ENCODE peak calls at places on chromosomes 16 and 17, in five cellular contexts. Q is HCT116, E is K562, C is HepG2, V is GM12878. G is an unnamed sample.

GRCh38 chr16:87764600-87765472 is 950 bp downstream of the KLHDC4 start:
- DNase-seq in Q (no peak), E (peak), C (no peak), V (no peak), G (peak)

GRCh38 chr16:77780378-77780837 is 8.0 kb upstream of the VAT1L start:
- DNase-seq in Q (peak), E (no peak), C (peak), V (no peak), G (no peak)

GRCh38 chr17:49076575-49077384 is 55.8 kb upstream of the B4GALNT2 start:
- DNase-seq in Q (no peak), E (peak), C (no peak), V (no peak), G (no peak)

GRCh38 chr17:6610011-6610410 is 30.5 kb downstream of the KIAA0753 start:
- DNase-seq in Q (no peak), E (no peak), C (no peak), V (no peak), G (no peak)

GRCh38 chr17:45225051-45225700 is 3.5 kb downstream of the FMNL1 start:
- DNase-seq in Q (no peak), E (no peak), C (no peak), V (no peak), G (no peak)

GRCh38 chr17:1606352-1606985 is 22.2 kb downstream of the SLC43A2 start:
- DNase-seq in Q (no peak), E (no peak), C (no peak), V (no peak), G (no peak)

GRCh38 chr16:2857451-2858244 is at the start of gene PRSS22:
- DNase-seq in Q (no peak), E (no peak), C (no peak), V (no peak), G (peak)

GRCh38 chr17:48002208-48002919 is 31.5 kb downstream of the CDK5RAP3 start:
- DNase-seq in Q (no peak), E (peak), C (peak), V (peak), G (no peak)

GRCh38 chr17:29836643-29837042 is 93.4 kb downstream of the SSH2 start:
- DNase-seq in Q (no peak), E (no peak), C (no peak), V (no peak), G (no peak)

GRCh38 chr16:77207029-77207428 is 7.8 kb downstream of the SYCE1L start:
- DNase-seq in Q (no peak), E (no peak), C (no peak), V (no peak), G (no peak)

GRCh38 chr17:55601874-55602364 is 90.7 kb upstream of the SMIM36 start:
- DNase-seq in Q (peak), E (peak), C (peak), V (no peak), G (peak)

DNA sequence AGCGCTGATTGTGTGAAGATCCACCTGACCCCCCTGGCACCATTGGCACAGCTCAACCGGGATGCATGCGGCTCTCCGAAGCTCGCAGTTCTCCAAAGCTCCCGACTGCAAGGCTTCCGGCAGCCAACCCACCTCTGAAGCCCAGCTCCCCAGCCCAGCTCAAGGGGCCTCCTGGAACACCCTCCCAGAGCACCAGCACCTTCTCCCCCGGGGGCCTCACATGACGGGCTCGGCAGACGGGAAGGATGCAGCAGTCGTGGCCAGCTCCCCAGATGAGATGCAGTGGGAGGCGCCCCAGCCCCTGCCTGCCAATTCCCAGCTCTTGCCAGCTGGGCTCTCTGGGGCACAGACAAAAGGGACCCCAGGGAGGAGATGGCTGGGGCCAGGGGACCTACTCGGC is 215.3 kb downstream of the ZNF423 start:
- DNase-seq in Q (no peak), E (no peak), C (no peak), V (no peak), G (peak)
- TF ChIP-seq ZBTB33 in Q (no peak), E (no peak), C (no peak), V (no peak), G (no peak)

GRCh38 chr17:58329035-58329807 is 626 bp upstream of the TSPOAP1 start:
- DNase-seq in Q (no peak), E (peak), C (peak), V (peak), G (peak)

GRCh38 chr17:58328195-58329034 is at the start of gene TSPOAP1:
- DNase-seq in Q (no peak), E (peak), C (no peak), V (peak), G (peak)

GRCh38 chr17:58330997-58331814 is 2.6 kb upstream of the TSPOAP1 start:
- DNase-seq in Q (no peak), E (peak), C (no peak), V (no peak), G (peak)

GRCh38 chr17:58330544-58330996 is 2.0 kb upstream of the TSPOAP1 start:
- DNase-seq in Q (no peak), E (peak), C (no peak), V (no peak), G (peak)

GRCh38 chr17:58329808-58330543 is 1.4 kb upstream of the TSPOAP1 start:
- DNase-seq in Q (no peak), E (peak), C (no peak), V (peak), G (no peak)
- TF ChIP-seq POLR2AphosphoS5 in Q (no peak), E (peak), C (no peak), V (peak), G (no peak)

DNA sequence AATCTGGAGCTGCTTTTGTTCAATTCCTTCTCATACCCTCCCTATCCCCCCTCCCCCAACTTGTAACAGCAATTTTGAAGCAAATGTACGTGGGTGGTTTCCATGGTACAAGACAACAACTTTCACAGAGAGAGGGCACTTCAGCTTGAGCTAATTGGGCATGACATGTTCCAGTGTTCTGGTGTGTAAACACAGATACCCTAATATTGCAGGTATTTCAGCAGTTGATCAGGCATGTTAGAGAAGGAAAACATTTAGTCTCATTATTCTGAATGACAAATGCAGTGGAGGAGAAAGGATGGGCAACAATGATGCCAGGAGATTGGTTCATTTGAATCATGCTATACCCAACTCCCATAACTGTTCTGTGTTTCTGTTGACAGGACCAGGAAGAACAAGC is 137.5 kb downstream of the TRIM37 start:
- DNase-seq in Q (no peak), E (no peak), C (no peak), V (no peak), G (peak)
- TF ChIP-seq MAX in Q (no peak), E (no peak), C (no peak), V (no peak), G (no peak)

GRCh38 chr17:77210946-77211541 is 70.3 kb downstream of the SEC14L1 start:
- DNase-seq in Q (no peak), E (no peak), C (no peak), V (no peak), G (no peak)

GRCh38 chr17:77212833-77213777 is 72.3 kb downstream of the SEC14L1 start:
- DNase-seq in Q (no peak), E (no peak), C (no peak), V (no peak), G (no peak)

GRCh38 chr17:77211681-77212080 is 70.9 kb downstream of the SEC14L1 start:
- DNase-seq in Q (no peak), E (no peak), C (no peak), V (no peak), G (no peak)

GRCh38 chr17:77213778-77214132 is 73.0 kb downstream of the SEC14L1 start:
- DNase-seq in Q (no peak), E (no peak), C (no peak), V (no peak), G (peak)

GRCh38 chr17:77212081-77212832 is 71.5 kb downstream of the SEC14L1 start:
- DNase-seq in Q (no peak), E (no peak), C (no peak), V (peak), G (no peak)
- TF ChIP-seq ZBTB33 in Q (no peak), E (no peak), C (no peak), V (no peak), G (no peak)

DNA sequence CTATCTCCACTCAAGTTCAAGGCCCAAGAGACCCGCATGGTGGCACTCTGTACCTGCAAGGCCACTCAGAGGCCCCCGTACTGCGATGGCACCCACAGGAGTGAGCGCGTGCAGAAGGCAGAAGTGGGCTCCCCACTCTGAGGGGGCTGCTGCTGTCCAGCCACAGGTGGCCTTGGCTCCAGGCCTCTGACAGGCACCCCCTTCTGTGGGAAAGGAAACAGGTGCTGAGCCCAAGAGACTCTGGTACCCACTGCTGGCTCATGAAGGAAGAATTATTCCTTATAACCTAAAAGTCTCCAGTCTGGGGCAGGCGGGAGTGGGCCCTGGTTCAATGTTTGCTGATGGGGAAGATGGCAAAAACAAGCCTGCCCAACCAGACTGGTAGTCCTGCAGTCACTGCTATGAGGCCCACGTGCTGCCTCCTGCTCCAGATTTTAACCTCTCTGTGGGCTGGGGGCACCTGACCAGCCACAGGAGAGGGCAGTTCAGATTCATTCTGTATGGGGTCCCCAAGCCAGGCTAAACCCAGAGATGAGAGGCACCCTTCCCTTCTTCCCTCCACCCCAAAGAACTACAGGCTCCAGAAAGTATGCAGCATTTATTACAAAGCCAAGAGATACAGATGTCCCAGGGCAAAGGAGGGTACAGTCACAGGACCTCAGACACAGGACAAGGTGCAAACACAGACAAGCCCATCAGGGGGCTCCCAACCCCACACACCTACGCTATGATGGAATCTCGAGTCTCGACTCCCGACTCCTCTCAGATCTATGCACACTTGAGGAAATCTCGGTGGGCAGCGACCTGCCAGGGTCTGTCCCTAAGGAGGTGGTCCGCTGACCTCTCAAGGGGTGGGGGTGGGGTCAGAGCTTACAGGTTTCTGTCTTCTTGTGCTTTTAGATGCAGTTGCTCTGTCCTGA is 3.4 kb downstream of the CISD3 start:
- DNase-seq in Q (peak), E (peak), C (peak), V (no peak), G (no peak)
- TF ChIP-seq POLR2AphosphoS5 in Q (no peak), E (no peak), C (peak), V (no peak), G (no peak)

GRCh38 chr17:63786961-63787711 is 13.2 kb downstream of the DDX42 start:
- DNase-seq in Q (peak), E (no peak), C (no peak), V (no peak), G (no peak)

GRCh38 chr17:63783522-63783921 is 9.6 kb downstream of the DDX42 start:
- DNase-seq in Q (no peak), E (no peak), C (no peak), V (no peak), G (no peak)

GRCh38 chr17:63786117-63786516 is 12.1 kb downstream of the DDX42 start:
- DNase-seq in Q (no peak), E (no peak), C (peak), V (no peak), G (no peak)

GRCh38 chr17:63790057-63790456 is 16.1 kb downstream of the DDX42 start:
- DNase-seq in Q (no peak), E (no peak), C (no peak), V (no peak), G (no peak)

GRCh38 chr17:63785556-63785955 is 11.6 kb downstream of the DDX42 start:
- DNase-seq in Q (no peak), E (no peak), C (no peak), V (no peak), G (no peak)
- TF ChIP-seq MAX in Q (no peak), E (no peak), C (no peak), V (no peak), G (no peak)

DNA sequence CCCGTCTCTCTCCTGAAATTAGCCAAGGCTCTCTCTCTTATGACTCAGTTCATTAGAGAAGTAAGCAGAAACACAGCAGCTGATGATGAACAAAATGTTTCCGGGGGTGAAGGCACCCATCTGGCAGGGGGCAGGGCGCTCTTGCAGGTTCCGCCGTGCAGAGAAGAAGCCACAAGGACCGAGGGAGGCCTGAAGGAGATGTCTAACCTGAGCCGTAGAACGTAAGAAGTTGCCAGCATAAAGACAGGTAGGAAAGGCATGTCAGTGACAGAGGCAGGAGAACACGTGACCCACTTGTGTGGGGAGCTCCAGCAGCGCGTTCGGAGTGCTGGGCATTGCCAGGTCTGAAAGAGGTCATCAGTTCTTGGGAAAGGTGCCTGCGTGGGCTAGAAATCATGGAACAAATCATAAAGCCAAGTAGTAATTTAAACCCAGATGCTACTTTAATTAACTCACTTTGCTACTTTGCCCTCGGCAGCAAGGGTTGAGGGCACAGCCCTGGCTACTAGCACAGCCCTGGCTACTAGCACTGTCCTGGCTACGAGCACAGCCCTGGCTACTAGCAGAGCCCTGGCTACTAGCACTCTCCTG is 198.6 kb downstream of the RPTOR start:
- DNase-seq in Q (no peak), E (no peak), C (no peak), V (no peak), G (no peak)
- TF ChIP-seq ZBTB33 in Q (no peak), E (no peak), C (no peak), V (no peak), G (no peak)